ENCODE peak calls at places on chromosomes 4 and X, in four cellular contexts. One of them, this sample, is unnamed.

GRCh38 chrX:118644378-118644777 is 83.0 kb upstream of the IL13RA1 start:
- DNase-seq in GM19239: no peak
- DNase-seq in CD4-positive, CD25-positive, alpha-beta regulatory T cell: no peak
- DNase-seq in NCI-H1694 treated with DMSO at 0.1 percent for 48 hours: peak
- DNase-seq in this sample: no peak

GRCh38 chr4:71290481-71290880 is 48.3 kb upstream of the SLC4A4 start:
- DNase-seq in GM19239: no peak
- DNase-seq in CD4-positive, CD25-positive, alpha-beta regulatory T cell: no peak
- DNase-seq in NCI-H1694 treated with DMSO at 0.1 percent for 48 hours: no peak
- DNase-seq in this sample: no peak

GRCh38 chr4:1334579-1334895 is 12.5 kb upstream of the UVSSA start:
- DNase-seq in CD4-positive, CD25-positive, alpha-beta regulatory T cell: no peak
- DNase-seq in GM19239: no peak
- DNase-seq in NCI-H1694 treated with DMSO at 0.1 percent for 48 hours: no peak
- DNase-seq in this sample: no peak

GRCh38 chr4:181796502-181796901 is 446.7 kb upstream of the TENM3 start:
- DNase-seq in GM19239: no peak
- DNase-seq in CD4-positive, CD25-positive, alpha-beta regulatory T cell: no peak
- DNase-seq in NCI-H1694 treated with DMSO at 0.1 percent for 48 hours: no peak
- DNase-seq in this sample: no peak

GRCh38 chr4:648579-649292 is 23.4 kb downstream of the PDE6B start:
- DNase-seq in CD4-positive, CD25-positive, alpha-beta regulatory T cell: no peak
- DNase-seq in GM19239: no peak
- DNase-seq in NCI-H1694 treated with DMSO at 0.1 percent for 48 hours: no peak
- DNase-seq in this sample: no peak

GRCh38 chr4:6523251-6523650 is 50.8 kb upstream of the PPP2R2C start:
- DNase-seq in CD4-positive, CD25-positive, alpha-beta regulatory T cell: no peak
- DNase-seq in NCI-H1694 treated with DMSO at 0.1 percent for 48 hours: no peak
- DNase-seq in GM19239: no peak
- DNase-seq in this sample: no peak

GRCh38 chr4:177356191-177356590 is 46.5 kb downstream of the NEIL3 start:
- DNase-seq in CD4-positive, CD25-positive, alpha-beta regulatory T cell: no peak
- DNase-seq in GM19239: no peak
- DNase-seq in NCI-H1694 treated with DMSO at 0.1 percent for 48 hours: no peak
- DNase-seq in this sample: no peak

GRCh38 chrX:115030635-115031034 is 13.2 kb upstream of the IL13RA2 start:
- DNase-seq in GM19239: no peak
- DNase-seq in NCI-H1694 treated with DMSO at 0.1 percent for 48 hours: no peak
- DNase-seq in CD4-positive, CD25-positive, alpha-beta regulatory T cell: no peak
- DNase-seq in this sample: no peak

GRCh38 chrX:22666441-22666840 is 333.3 kb upstream of the DDX53 start:
- DNase-seq in GM19239: no peak
- DNase-seq in NCI-H1694 treated with DMSO at 0.1 percent for 48 hours: no peak
- DNase-seq in CD4-positive, CD25-positive, alpha-beta regulatory T cell: peak
- DNase-seq in this sample: no peak

GRCh38 chrX:2928127-2928582 is 984 bp downstream of the ARSD start:
- DNase-seq in CD4-positive, CD25-positive, alpha-beta regulatory T cell: no peak
- DNase-seq in NCI-H1694 treated with DMSO at 0.1 percent for 48 hours: no peak
- DNase-seq in GM19239: no peak
- DNase-seq in this sample: no peak

GRCh38 chrX:97672138-97672537 is 788.4 kb downstream of the RPA4 start:
- DNase-seq in CD4-positive, CD25-positive, alpha-beta regulatory T cell: no peak
- DNase-seq in NCI-H1694 treated with DMSO at 0.1 percent for 48 hours: peak
- DNase-seq in GM19239: no peak
- DNase-seq in this sample: no peak

GRCh38 chr4:183118585-183118984 is 19.5 kb downstream of the WWC2 start:
- DNase-seq in GM19239: no peak
- DNase-seq in NCI-H1694 treated with DMSO at 0.1 percent for 48 hours: no peak
- DNase-seq in CD4-positive, CD25-positive, alpha-beta regulatory T cell: no peak
- DNase-seq in this sample: no peak

GRCh38 chr4:124329134-124329533 is 383.4 kb downstream of the ANKRD50 start:
- DNase-seq in CD4-positive, CD25-positive, alpha-beta regulatory T cell: no peak
- DNase-seq in NCI-H1694 treated with DMSO at 0.1 percent for 48 hours: no peak
- DNase-seq in GM19239: no peak
- DNase-seq in this sample: no peak

GRCh38 chrX:19799319-19800182 is 87.8 kb downstream of the SH3KBP1 start:
- DNase-seq in NCI-H1694 treated with DMSO at 0.1 percent for 48 hours: peak
- DNase-seq in CD4-positive, CD25-positive, alpha-beta regulatory T cell: peak
- DNase-seq in GM19239: no peak
- DNase-seq in this sample: no peak

GRCh38 chr4:148376151-148376550 is 66.1 kb downstream of the NR3C2 start:
- DNase-seq in GM19239: no peak
- DNase-seq in NCI-H1694 treated with DMSO at 0.1 percent for 48 hours: no peak
- DNase-seq in CD4-positive, CD25-positive, alpha-beta regulatory T cell: peak
- DNase-seq in this sample: no peak

GRCh38 chr4:17066241-17066640 is 167.8 kb upstream of the LDB2 start:
- DNase-seq in GM19239: no peak
- DNase-seq in CD4-positive, CD25-positive, alpha-beta regulatory T cell: no peak
- DNase-seq in NCI-H1694 treated with DMSO at 0.1 percent for 48 hours: no peak
- DNase-seq in this sample: no peak

GRCh38 chr4:6987566-6987920 is 55.6 kb upstream of the TADA2B start:
- DNase-seq in GM19239: no peak
- DNase-seq in NCI-H1694 treated with DMSO at 0.1 percent for 48 hours: no peak
- DNase-seq in CD4-positive, CD25-positive, alpha-beta regulatory T cell: peak
- DNase-seq in this sample: no peak

GRCh38 chr4:111399523-111400135 is 745.6 kb upstream of the FAM241A start:
- DNase-seq in NCI-H1694 treated with DMSO at 0.1 percent for 48 hours: peak
- DNase-seq in GM19239: no peak
- DNase-seq in CD4-positive, CD25-positive, alpha-beta regulatory T cell: no peak
- DNase-seq in this sample: no peak

GRCh38 chr4:165079476-165079875 is 25.8 kb downstream of the TRIM75 start:
- DNase-seq in GM19239: no peak
- DNase-seq in NCI-H1694 treated with DMSO at 0.1 percent for 48 hours: no peak
- DNase-seq in CD4-positive, CD25-positive, alpha-beta regulatory T cell: no peak
- DNase-seq in this sample: no peak

GRCh38 chrX:13956998-13957397 is 72.7 kb downstream of the GEMIN8 start:
- DNase-seq in CD4-positive, CD25-positive, alpha-beta regulatory T cell: no peak
- DNase-seq in NCI-H1694 treated with DMSO at 0.1 percent for 48 hours: no peak
- DNase-seq in GM19239: no peak
- DNase-seq in this sample: no peak

GRCh38 chrX:51459125-51459524 is 37.3 kb downstream of the NUDT11 start:
- DNase-seq in NCI-H1694 treated with DMSO at 0.1 percent for 48 hours: peak
- DNase-seq in CD4-positive, CD25-positive, alpha-beta regulatory T cell: peak
- DNase-seq in GM19239: no peak
- DNase-seq in this sample: no peak

GRCh38 chr4:68129793-68130192 is at the start of gene TMPRSS11F:
- DNase-seq in NCI-H1694 treated with DMSO at 0.1 percent for 48 hours: no peak
- DNase-seq in CD4-positive, CD25-positive, alpha-beta regulatory T cell: no peak
- DNase-seq in GM19239: no peak
- DNase-seq in this sample: no peak